ENCODE peak calls at places on chromosomes 1 and 21, in six cellular contexts. X is CD8-positive, alpha-beta memory T cell; A is T-helper 17 cell; B is AG09319; F is NCI-H774; O is H4. S is an unnamed sample.

GRCh38 chr1:168236836-168237611 is 11.2 kb downstream of the SFT2D2 start:
- DNase-seq in X (no peak), A (no peak), B (no peak), F (no peak), O (no peak), S (no peak)

GRCh38 chr1:205273551-205273982 is 45.8 kb downstream of the TMCC2 start:
- DNase-seq in X (peak), A (peak), B (peak), F (peak), O (peak), S (peak)

GRCh38 chr1:93842750-93843500 is 36.1 kb downstream of the DNTTIP2 start:
- DNase-seq in X (no peak), A (no peak), B (no peak), F (no peak), O (no peak), S (no peak)

GRCh38 chr1:32539584-32540571 is 651 bp downstream of the ZBTB8A start:
- DNase-seq in X (no peak), A (peak), B (no peak), F (peak), O (no peak), S (peak)

GRCh38 chr1:234980657-234981396 is 147.8 kb downstream of the TOMM20 start:
- DNase-seq in X (peak), A (no peak), B (no peak), F (no peak), O (peak), S (no peak)

GRCh38 chr1:229430761-229431269 is 3.1 kb downstream of the ACTA1 start:
- DNase-seq in X (no peak), A (peak), B (no peak), F (no peak), O (no peak), S (no peak)

GRCh38 chr1:22323846-22324504 is 127.7 kb upstream of the ZBTB40 start:
- DNase-seq in X (no peak), A (no peak), B (no peak), F (no peak), O (no peak), S (no peak)

GRCh38 chr1:82932727-82933126 is 1066.2 kb downstream of the TTLL7 start:
- DNase-seq in X (no peak), A (no peak), B (no peak), F (no peak), O (no peak), S (no peak)

GRCh38 chr1:209747580-209748262 is 8.1 kb upstream of the TRAF3IP3 start:
- DNase-seq in X (peak), A (peak), B (peak), F (no peak), O (peak), S (no peak)

GRCh38 chr21:37620401-37620800 is 253.8 kb downstream of the DYRK1A start:
- DNase-seq in X (no peak), A (no peak), B (no peak), F (no peak), O (no peak), S (no peak)